ENCODE peak calls at places on chromosomes 7 and 10, in nine cellular contexts. Z is endothelial cell; L is GM10248; K is effector memory CD8-positive, alpha-beta T cell; Q is midbrain; G is frontal cortex; M is AG08396; H is SW 1271; I is fibroblast of the conjunctiva. B is an unnamed sample.

GRCh38 chr7:1693419-1693990 is 23.4 kb downstream of the ELFN1 start:
- DNase-seq in K (no peak), L (no peak), I (no peak), H (no peak), Q (no peak), Z (no peak), M (no peak), G (peak; percentile 12), B (no peak)

GRCh38 chr7:54701982-54702381 is 57.0 kb downstream of the SEC61G start:
- DNase-seq in Z (no peak), H (no peak), Q (no peak), I (no peak), G (no peak), M (no peak), K (no peak), L (no peak), B (no peak)

GRCh38 chr7:13262929-13263530 is 575.6 kb downstream of the ARL4A start:
- DNase-seq in Q (peak; percentile 58), Z (no peak), L (peak; percentile 6), K (no peak), I (peak; percentile 31), M (peak; percentile 9), G (peak; percentile 13), H (peak; percentile 58), B (peak; percentile 1)

GRCh38 chr10:70912556-70912955 is 24.2 kb upstream of the PCBD1 start:
- DNase-seq in H (no peak), K (no peak), Z (no peak), I (no peak), M (no peak), G (no peak), L (no peak), Q (no peak), B (no peak)

GRCh38 chr10:114767101-114767588 is 54.4 kb upstream of the FHIP2A start:
- DNase-seq in L (no peak), H (no peak), Z (no peak), M (peak; percentile 79), I (no peak), Q (no peak), G (peak; percentile 28), K (no peak), B (no peak)

GRCh38 chr10:6014241-6014761 is 37.0 kb upstream of the IL15RA start:
- DNase-seq in H (peak; percentile 16), K (peak; percentile 75), Q (peak; percentile 58), Z (peak; percentile 65), M (peak; percentile 63), I (no peak), L (peak; percentile 75), G (peak; percentile 55), B (peak; percentile 40)

GRCh38 chr10:24974978-24975377 is 22.6 kb upstream of the PRTFDC1 start:
- DNase-seq in H (no peak), Z (no peak), K (no peak), G (no peak), Q (no peak), I (peak; percentile 75), L (no peak), M (peak; percentile 47), B (no peak)

GRCh38 chr7:121420976-121421375 is 24.9 kb upstream of the FAM3C start:
- DNase-seq in I (no peak), G (no peak), H (no peak), M (no peak), K (no peak), Q (no peak), L (no peak), Z (no peak), B (no peak)

GRCh38 chr7:24965831-24966708 is 13.9 kb downstream of the OSBPL3 start:
- DNase-seq in G (no peak), L (peak; percentile 67), Q (no peak), M (no peak), Z (no peak), H (no peak), I (no peak), K (peak; percentile 33), B (no peak)

GRCh38 chr10:47183726-47184084 is 116.3 kb upstream of the GDF10 start:
- DNase-seq in L (no peak), Q (no peak), Z (no peak), G (no peak), K (no peak), H (no peak), M (no peak), I (no peak), B (no peak)

GRCh38 chr7:44735403-44736165 is 13.1 kb upstream of the ZMIZ2 start:
- DNase-seq in Z (no peak), Q (no peak), H (peak; percentile 99), M (no peak), L (no peak), G (no peak), I (peak; percentile 76), K (no peak), B (no peak)

GRCh38 chr7:87463982-87464381 is 11.5 kb downstream of the ABCB4 start:
- DNase-seq in H (no peak), K (no peak), M (no peak), G (no peak), L (no peak), I (no peak), Z (no peak), Q (no peak), B (no peak)

GRCh38 chr7:73717991-73718405 is 1.5 kb downstream of the STX1A start:
- DNase-seq in K (peak; percentile 55), Z (no peak), Q (no peak), I (no peak), L (no peak), H (peak; percentile 89), G (no peak), M (peak; percentile 79), B (peak; percentile 83)

GRCh38 chr7:2567663-2568238 is 9.0 kb downstream of the IQCE start:
- DNase-seq in K (no peak), Z (peak; percentile 51), L (peak; percentile 47), I (peak; percentile 20), G (peak; percentile 71), Q (peak; percentile 53), M (peak; percentile 58), H (no peak), B (no peak)

GRCh38 chr7:14850039-14850438 is 52.5 kb downstream of the DGKB start:
- DNase-seq in H (peak; percentile 17), G (no peak), Z (no peak), L (no peak), I (no peak), M (no peak), Q (no peak), K (no peak), B (no peak)

GRCh38 chr7:1060315-1061080 is 16.2 kb downstream of the GPR146 start:
- DNase-seq in L (no peak), H (no peak), Q (no peak), G (no peak), Z (no peak), I (no peak), M (no peak), K (no peak), B (no peak)

GRCh38 chr7:18829518-18830252 is 287.8 kb downstream of the TWIST1 start:
- DNase-seq in M (peak; percentile 19), Z (no peak), L (no peak), K (no peak), H (no peak), Q (no peak), I (peak; percentile 74), G (no peak), B (no peak)

GRCh38 chr10:44949915-44950314 is 9.7 kb upstream of the RASSF4 start:
- DNase-seq in L (no peak), Q (no peak), H (no peak), K (no peak), G (no peak), Z (no peak), I (no peak), M (no peak), B (no peak)

GRCh38 chr10:89327803-89328441 is at the start of gene IFIT3:
- DNase-seq in L (peak; percentile 29), Z (peak; percentile 60), I (peak; percentile 94), M (peak; percentile 84), G (peak; percentile 37), Q (peak; percentile 76), K (no peak), H (peak; percentile 57), B (peak; percentile 42)

GRCh38 chr7:39969431-39969830 is 19.4 kb downstream of the CDK13 start:
- DNase-seq in I (no peak), Z (no peak), G (no peak), H (no peak), M (peak; percentile 15), L (no peak), Q (no peak), K (no peak), B (no peak)